ENCODE peak calls at places on chromosomes 5 and 9, in ten cellular contexts. F, L, M, N, X, I, J, V, S and Y are unnamed samples.

GRCh38 chr5:173878224-173878967 is 9.8 kb upstream of the CPEB4 start:
- DNase-seq in F (no peak), L (no peak), M (peak), N (no peak), X (no peak), I (no peak), J (peak), V (no peak), S (no peak), Y (no peak)

GRCh38 chr5:72472031-72472430 is 35.2 kb downstream of the ZNF366 start:
- DNase-seq in F (no peak), L (no peak), M (no peak), N (no peak), X (no peak), I (no peak), J (no peak), V (no peak), S (no peak), Y (no peak)

GRCh38 chr9:26833792-26834191 is 58.8 kb downstream of the CAAP1 start:
- DNase-seq in F (no peak), L (no peak), M (no peak), N (no peak), X (peak), I (no peak), J (no peak), V (no peak), S (no peak), Y (no peak)

GRCh38 chr5:1745806-1746370 is 53.7 kb downstream of the MRPL36 start:
- DNase-seq in F (no peak), L (no peak), M (no peak), N (no peak), X (peak), I (peak), J (peak), V (peak), S (no peak), Y (peak)

GRCh38 chr9:35085078-35085477 is 5.3 kb upstream of the FANCG start:
- DNase-seq in F (no peak), L (no peak), M (no peak), N (no peak), X (no peak), I (no peak), J (no peak), V (no peak), S (no peak), Y (no peak)

GRCh38 chr9:720239-720881 is 121.1 kb upstream of the DMRT1 start:
- DNase-seq in F (no peak), L (no peak), M (no peak), N (no peak), X (no peak), I (no peak), J (no peak), V (no peak), S (no peak), Y (no peak)

GRCh38 chr5:2748180-2748840 is 3.2 kb downstream of the IRX2 start:
- DNase-seq in F (no peak), L (no peak), M (no peak), N (no peak), X (no peak), I (no peak), J (no peak), V (no peak), S (no peak), Y (no peak)

GRCh38 chr9:109253637-109254284 is 67.1 kb downstream of the EPB41L4B start:
- DNase-seq in F (no peak), L (no peak), M (peak), N (peak), X (no peak), I (no peak), J (peak), V (no peak), S (no peak), Y (no peak)

GRCh38 chr5:137896560-137896959 is 7.3 kb downstream of the PKD2L2 start:
- DNase-seq in F (no peak), L (peak), M (no peak), N (no peak), X (no peak), I (no peak), J (no peak), V (no peak), S (no peak), Y (no peak)

GRCh38 chr5:146751781-146752401 is 126.7 kb downstream of the PPP2R2B start:
- DNase-seq in F (no peak), L (no peak), M (no peak), N (no peak), X (no peak), I (peak), J (no peak), V (no peak), S (no peak), Y (no peak)

GRCh38 chr5:167104351-167104750 is 1187.1 kb upstream of the WWC1 start:
- DNase-seq in F (no peak), L (no peak), M (no peak), N (no peak), X (no peak), I (no peak), J (no peak), V (no peak), S (no peak), Y (no peak)

GRCh38 chr5:180820788-180821321 is 18.2 kb upstream of the MGAT1 start:
- DNase-seq in F (no peak), L (no peak), M (no peak), N (no peak), X (no peak), I (no peak), J (peak), V (peak), S (no peak), Y (no peak)

GRCh38 chr9:127263244-127263643 is 1.3 kb upstream of the GARNL3 start:
- DNase-seq in F (no peak), L (no peak), M (no peak), N (no peak), X (no peak), I (no peak), J (no peak), V (no peak), S (no peak), Y (no peak)

GRCh38 chr9:35790385-35791291 is 753 bp upstream of the NPR2 start:
- DNase-seq in F (peak), L (peak), M (peak), N (peak), X (peak), I (peak), J (peak), V (peak), S (no peak), Y (peak)

GRCh38 chr5:179260324-179261070 is 84.8 kb downstream of the ADAMTS2 start:
- DNase-seq in F (no peak), L (no peak), M (no peak), N (no peak), X (no peak), I (peak), J (no peak), V (peak), S (no peak), Y (peak)

GRCh38 chr9:752201-752600 is 89.3 kb upstream of the DMRT1 start:
- DNase-seq in F (peak), L (no peak), M (no peak), N (peak), X (no peak), I (no peak), J (no peak), V (peak), S (no peak), Y (no peak)

GRCh38 chr5:6135977-6136376 is 242.4 kb downstream of the MED10 start:
- DNase-seq in F (no peak), L (no peak), M (no peak), N (no peak), X (no peak), I (no peak), J (no peak), V (no peak), S (no peak), Y (no peak)

GRCh38 chr9:118529210-118529609 is 825.0 kb downstream of the TLR4 start:
- DNase-seq in F (no peak), L (no peak), M (no peak), N (peak), X (no peak), I (no peak), J (no peak), V (no peak), S (no peak), Y (no peak)

GRCh38 chr5:142036918-142037317 is 24.1 kb upstream of the GNPDA1 start:
- DNase-seq in F (no peak), L (no peak), M (no peak), N (no peak), X (no peak), I (no peak), J (no peak), V (no peak), S (no peak), Y (no peak)

GRCh38 chr9:132266017-132266416 is 88.8 kb downstream of the SETX start:
- DNase-seq in F (no peak), L (no peak), M (no peak), N (no peak), X (no peak), I (no peak), J (no peak), V (no peak), S (no peak), Y (no peak)

GRCh38 chr9:13479071-13479470 is 199.6 kb upstream of the MPDZ start:
- DNase-seq in F (no peak), L (no peak), M (no peak), N (no peak), X (no peak), I (no peak), J (no peak), V (no peak), S (no peak), Y (no peak)

GRCh38 chr9:116072046-116072445 is 81.5 kb upstream of the PAPPA start:
- DNase-seq in F (no peak), L (no peak), M (no peak), N (no peak), X (no peak), I (no peak), J (no peak), V (no peak), S (no peak), Y (no peak)

GRCh38 chr5:150164640-150165039 is 1.9 kb upstream of the CDX1 start:
- DNase-seq in F (no peak), L (no peak), M (no peak), N (no peak), X (no peak), I (peak), J (no peak), V (no peak), S (no peak), Y (no peak)

GRCh38 chr5:148831590-148832565 is 5.5 kb downstream of the ADRB2 start:
- DNase-seq in F (no peak), L (no peak), M (peak), N (no peak), X (no peak), I (peak), J (no peak), V (no peak), S (no peak), Y (no peak)

GRCh38 chr9:95435074-95435728 is 81.6 kb downstream of the PTCH1 start:
- DNase-seq in F (no peak), L (no peak), M (no peak), N (no peak), X (no peak), I (no peak), J (no peak), V (no peak), S (no peak), Y (no peak)

GRCh38 chr9:78368236-78368635 is 71.3 kb downstream of the PSAT1 start:
- DNase-seq in F (no peak), L (no peak), M (no peak), N (no peak), X (no peak), I (no peak), J (no peak), V (no peak), S (no peak), Y (no peak)

GRCh38 chr9:91245432-91246313 is 116.0 kb downstream of the AUH start:
- DNase-seq in F (no peak), L (peak), M (no peak), N (peak), X (no peak), I (no peak), J (no peak), V (no peak), S (no peak), Y (no peak)

GRCh38 chr5:137782055-137782454 is 27.9 kb upstream of the HNRNPA0 start:
- DNase-seq in F (no peak), L (no peak), M (no peak), N (no peak), X (no peak), I (no peak), J (no peak), V (no peak), S (no peak), Y (no peak)

GRCh38 chr5:14359069-14360043 is 216.2 kb downstream of the TRIO start:
- DNase-seq in F (no peak), L (no peak), M (no peak), N (no peak), X (peak), I (no peak), J (no peak), V (no peak), S (no peak), Y (no peak)

GRCh38 chr5:18394154-18394804 is 760.0 kb downstream of the TAF11L14 start:
- DNase-seq in F (no peak), L (peak), M (no peak), N (peak), X (peak), I (peak), J (peak), V (no peak), S (peak), Y (peak)

GRCh38 chr5:127854520-127854919 is 151.3 kb downstream of the CCDC192 start:
- DNase-seq in F (no peak), L (no peak), M (no peak), N (no peak), X (no peak), I (no peak), J (no peak), V (no peak), S (no peak), Y (no peak)

GRCh38 chr5:113686599-113686998 is 173.1 kb downstream of the YTHDC2 start:
- DNase-seq in F (no peak), L (no peak), M (no peak), N (no peak), X (no peak), I (no peak), J (no peak), V (no peak), S (no peak), Y (no peak)

DNA sequence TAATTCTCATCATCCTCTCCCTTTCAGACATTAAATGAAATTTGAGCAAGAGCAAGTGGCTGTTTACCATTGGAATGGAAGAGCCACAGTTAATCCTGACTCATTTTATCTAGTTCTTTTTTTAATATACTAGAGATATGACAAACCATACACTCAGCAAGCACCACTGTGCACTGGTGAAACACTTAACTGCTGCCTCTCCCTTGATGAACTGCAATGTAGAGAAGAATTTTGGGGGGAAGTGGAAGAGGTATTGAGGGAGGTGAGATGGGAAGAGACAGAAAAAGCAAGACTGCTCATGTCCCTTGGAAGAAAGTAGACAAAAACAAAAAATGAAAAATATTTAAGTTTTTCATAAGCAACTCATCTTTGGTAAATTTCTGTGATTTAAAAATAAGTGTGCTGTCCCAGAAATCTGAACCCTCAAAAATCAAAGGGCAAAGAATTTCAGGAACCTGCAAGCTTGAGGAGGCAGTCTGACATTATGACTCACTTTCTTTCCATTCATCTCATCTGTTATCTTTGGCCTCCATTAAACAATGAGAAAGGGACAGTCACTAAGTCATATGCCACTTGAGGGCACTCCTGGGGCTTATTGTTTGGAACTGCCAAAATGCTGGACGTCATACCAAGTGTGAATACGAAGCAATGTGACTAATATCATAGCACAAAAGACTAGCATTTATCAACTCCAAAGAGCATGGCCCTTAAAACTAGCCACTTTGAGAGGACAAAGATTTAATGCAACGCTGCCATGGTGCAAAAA is 566.8 kb upstream of the DMAC1 start:
- DNase-seq in F (no peak), L (no peak), M (no peak), N (peak), X (no peak), I (no peak), J (no peak), V (no peak), S (no peak), Y (no peak)
- TF ChIP-seq CTCF in F (no peak), L (no peak), M (no peak), N (no peak), X (no peak), I (no peak), J (no peak), V (no peak), S (no peak), Y (no peak)

DNA sequence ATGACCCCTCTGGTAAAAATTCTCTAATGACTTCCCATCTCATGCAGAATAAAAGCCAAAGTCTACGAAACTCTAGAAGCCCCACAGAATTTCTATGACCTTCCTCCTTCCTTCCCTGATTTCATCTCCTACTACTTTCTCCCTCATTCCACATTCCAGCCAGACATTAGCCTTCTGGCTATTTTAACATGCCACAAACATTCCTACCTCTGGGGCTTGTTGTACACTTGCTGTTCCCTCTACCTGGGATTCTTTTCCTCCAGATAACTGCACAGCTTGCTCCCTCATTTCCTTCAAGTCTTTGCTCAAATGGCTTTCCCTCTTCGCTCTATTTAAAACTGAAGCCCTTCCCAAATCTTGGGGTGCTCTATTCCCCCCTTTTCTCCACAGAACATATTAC is 60.1 kb downstream of the FBXW11 start:
- DNase-seq in F (no peak), L (no peak), M (no peak), N (no peak), X (no peak), I (no peak), J (no peak), V (no peak), S (no peak), Y (no peak)
- TF ChIP-seq CTCF in F (peak), L (no peak), M (no peak), N (no peak), X (peak), I (no peak), J (no peak), V (no peak), S (no peak), Y (no peak)

GRCh38 chr5:109691248-109691574 is 1.5 kb downstream of the MAN2A1 start:
- DNase-seq in F (no peak), L (no peak), M (no peak), N (no peak), X (no peak), I (no peak), J (no peak), V (no peak), S (no peak), Y (no peak)
- TF ChIP-seq CTCF in F (no peak), L (no peak), M (no peak), N (no peak), X (no peak), I (no peak), J (no peak), V (no peak), S (no peak), Y (no peak)

DNA sequence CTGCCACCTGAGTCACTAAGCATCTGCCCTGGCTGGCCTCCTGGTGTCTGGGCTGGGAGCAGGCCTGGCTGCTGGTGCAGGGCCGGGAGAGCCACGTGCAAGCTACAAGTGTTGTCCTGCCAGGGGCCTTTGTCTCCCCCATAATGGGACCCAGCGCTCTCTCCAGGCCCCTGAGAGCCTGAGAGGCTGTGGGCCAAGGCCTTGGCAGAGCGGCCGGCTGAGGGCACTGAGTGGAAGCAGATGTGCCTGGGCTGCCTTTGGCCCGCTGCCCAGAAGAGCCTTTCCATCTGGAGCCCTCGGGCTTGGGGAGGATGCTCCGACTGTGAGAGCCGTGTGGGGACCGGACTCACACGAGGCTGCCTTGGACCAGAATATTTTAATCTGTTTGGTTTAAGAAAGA is 185.5 kb downstream of the RGS3 start:
- DNase-seq in F (no peak), L (no peak), M (no peak), N (peak), X (peak), I (peak), J (peak), V (no peak), S (no peak), Y (no peak)
- TF ChIP-seq CTCF in F (no peak), L (no peak), M (no peak), N (no peak), X (peak), I (no peak), J (no peak), V (no peak), S (no peak), Y (no peak)

GRCh38 chr5:126186210-126186609 is 237.0 kb upstream of the GRAMD2B start:
- DNase-seq in F (no peak), L (no peak), M (no peak), N (no peak), X (no peak), I (no peak), J (no peak), V (no peak), S (no peak), Y (no peak)
- TF ChIP-seq CTCF in F (no peak), L (no peak), M (no peak), N (no peak), X (no peak), I (no peak), J (no peak), V (no peak), S (no peak), Y (no peak)

GRCh38 chr9:130182090-130182909 is 10.1 kb downstream of the NCS1 start:
- DNase-seq in F (no peak), L (no peak), M (no peak), N (no peak), X (no peak), I (no peak), J (no peak), V (no peak), S (no peak), Y (no peak)
- TF ChIP-seq CTCF in F (no peak), L (no peak), M (no peak), N (no peak), X (no peak), I (no peak), J (no peak), V (no peak), S (no peak), Y (no peak)

GRCh38 chr9:106025449-106025848 is 331.1 kb downstream of the TMEM38B start:
- DNase-seq in F (no peak), L (no peak), M (no peak), N (no peak), X (peak), I (no peak), J (no peak), V (no peak), S (no peak), Y (no peak)
- TF ChIP-seq CTCF in F (no peak), L (no peak), M (no peak), N (no peak), X (peak), I (no peak), J (no peak), V (peak), S (no peak), Y (peak)

DNA sequence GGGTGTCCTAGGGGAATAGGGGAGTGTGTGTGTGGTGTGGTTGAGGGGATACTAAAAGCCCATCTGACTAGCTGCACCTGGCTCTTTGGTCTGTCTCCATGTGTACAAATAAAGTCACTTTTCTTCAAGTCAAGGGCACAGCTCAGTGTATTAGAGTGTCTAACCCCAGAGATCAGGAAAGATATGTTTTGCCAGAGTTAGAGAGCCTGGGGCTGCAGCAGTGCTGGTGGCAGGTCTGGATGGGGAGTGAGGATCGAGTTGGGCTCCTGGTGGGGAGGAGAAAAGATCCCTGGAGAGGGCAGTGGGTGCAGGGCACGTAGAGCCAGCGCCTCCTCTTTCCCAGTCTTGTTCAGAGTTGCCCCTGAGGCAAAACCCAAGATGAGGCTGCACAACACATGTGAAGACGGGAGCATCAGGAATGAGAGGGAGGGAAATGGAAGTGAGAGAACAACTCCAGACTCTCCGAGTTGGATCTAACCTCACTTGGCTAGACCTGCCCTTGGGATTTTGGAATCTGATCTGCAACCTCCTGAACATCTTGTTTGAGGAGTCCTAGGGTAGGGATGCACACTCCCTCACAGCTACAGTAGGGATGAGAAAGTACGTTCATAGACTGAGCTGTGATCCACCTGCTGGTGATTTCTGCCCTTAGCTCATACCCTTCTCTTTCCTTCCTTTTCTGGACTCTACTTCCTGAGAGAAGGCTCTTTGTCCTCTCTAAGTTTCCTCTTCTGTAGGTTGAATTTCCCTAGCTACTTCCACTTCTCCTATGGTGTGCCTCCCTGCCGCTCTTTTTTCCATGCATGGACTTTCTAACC is 309.9 kb downstream of the ZSWIM6 start:
- DNase-seq in F (no peak), L (no peak), M (no peak), N (peak), X (peak), I (no peak), J (peak), V (no peak), S (no peak), Y (no peak)
- TF ChIP-seq CTCF in F (peak), L (peak), M (peak), N (peak), X (peak), I (no peak), J (no peak), V (no peak), S (no peak), Y (no peak)